ENCODE peak calls at places on chromosomes 7 and 10, in four cellular contexts. W is K562, V is HL-60, N is A549. H is an unnamed sample.

GRCh38 chr7:103918928-103919868 is 70.3 kb downstream of the RELN start:
- DNase-seq in N (no peak), W (peak), V (no peak), H (no peak)

GRCh38 chr10:31871266-31871887 is 57.3 kb downstream of the ARHGAP12 start:
- DNase-seq in W (no peak), V (no peak), N (no peak), H (no peak)

GRCh38 chr7:106999023-106999422 is 45.5 kb upstream of the PRKAR2B start:
- DNase-seq in W (no peak), V (no peak), N (no peak), H (no peak)

GRCh38 chr7:107854989-107855388 is 36.0 kb upstream of the DLD start:
- DNase-seq in V (no peak), W (no peak), N (peak), H (no peak)

GRCh38 chr10:11824376-11824775 is 1.2 kb downstream of the PROSER2 start:
- DNase-seq in V (no peak), W (no peak), N (no peak), H (no peak)

GRCh38 chr10:13087986-13088618 is 11.9 kb upstream of the OPTN start:
- DNase-seq in N (peak), W (no peak), V (no peak), H (peak)

GRCh38 chr7:7566651-7567611 is at the start of gene MIOS:
- DNase-seq in N (peak), V (peak), W (peak), H (peak)

GRCh38 chr7:53657586-53657985 is 622.2 kb downstream of the POM121L12 start:
- DNase-seq in N (no peak), W (no peak), V (no peak), H (no peak)

GRCh38 chr10:47335906-47336305 is 12.3 kb upstream of the RBP3 start:
- DNase-seq in V (no peak), W (no peak), N (no peak), H (no peak)

GRCh38 chr10:43682956-43683355 is 34.3 kb upstream of the ZNF32 start:
- DNase-seq in W (no peak), N (no peak), V (no peak), H (no peak)

GRCh38 chr10:21234761-21235160 is 290.7 kb downstream of the SKIDA1 start:
- DNase-seq in N (no peak), V (no peak), W (no peak), H (no peak)

GRCh38 chr7:1646957-1647891 is 22.9 kb upstream of the ELFN1 start:
- DNase-seq in W (no peak), N (no peak), V (no peak), H (no peak)

GRCh38 chr7:111532625-111533024 is 29.7 kb downstream of the IMMP2L start:
- DNase-seq in W (no peak), N (no peak), V (no peak), H (no peak)

GRCh38 chr7:608954-609711 is 89.5 kb upstream of the PDGFA start:
- DNase-seq in N (no peak), V (no peak), W (no peak), H (no peak)

GRCh38 chr7:98079891-98080653 is 26.6 kb upstream of the LMTK2 start:
- DNase-seq in V (no peak), W (no peak), N (no peak), H (no peak)

GRCh38 chr10:66925896-66926719 is at the start of gene LRRTM3:
- DNase-seq in V (no peak), N (peak), W (peak), H (peak)

GRCh38 chr7:136114966-136115762 is 138.0 kb upstream of the MTPN start:
- DNase-seq in V (peak), N (peak), W (peak), H (peak)

DNA sequence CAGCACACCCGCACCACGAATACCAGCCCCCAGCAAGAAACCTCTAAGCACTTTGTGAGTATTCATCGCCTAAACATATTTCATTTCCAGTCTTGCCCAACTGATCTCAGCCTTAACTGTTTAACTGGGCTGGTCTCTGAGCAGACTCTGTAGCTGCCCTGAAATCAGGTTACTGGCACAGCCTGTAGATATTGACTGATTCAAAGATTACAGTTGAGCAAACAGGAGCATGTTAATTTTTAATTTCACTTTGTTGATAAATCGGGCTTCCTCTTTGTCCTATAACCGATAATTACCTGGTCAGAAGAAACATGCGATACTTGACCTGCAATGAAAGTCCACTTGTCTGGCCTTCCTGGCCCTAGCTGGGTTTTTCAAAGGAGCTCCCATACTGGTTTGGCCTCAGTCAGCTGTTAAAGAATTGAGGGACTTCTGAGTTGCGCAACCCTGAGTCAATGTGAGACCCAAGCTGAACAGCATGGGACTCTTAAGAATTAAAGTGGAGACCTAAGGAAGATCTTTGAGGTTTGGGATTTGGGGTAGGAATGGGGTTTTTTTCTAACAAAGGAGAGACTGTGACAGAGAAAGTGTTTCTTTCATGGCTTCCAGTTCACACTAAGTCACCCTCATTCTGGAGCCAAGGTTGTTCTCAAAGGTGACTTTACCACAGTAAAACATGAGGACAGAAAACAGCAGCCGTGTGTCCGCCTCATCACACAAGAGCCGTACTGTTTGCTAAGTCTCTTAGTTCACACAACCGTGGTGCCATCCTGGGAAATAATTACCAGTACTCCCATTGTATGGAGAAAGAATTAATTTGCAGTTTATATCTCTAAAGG is 76.0 kb downstream of the PPP1R3C start:
- DNase-seq in V (no peak), W (no peak), N (no peak), H (no peak)
- TF ChIP-seq REST in V (no peak), W (no peak), N (no peak), H (no peak)

DNA sequence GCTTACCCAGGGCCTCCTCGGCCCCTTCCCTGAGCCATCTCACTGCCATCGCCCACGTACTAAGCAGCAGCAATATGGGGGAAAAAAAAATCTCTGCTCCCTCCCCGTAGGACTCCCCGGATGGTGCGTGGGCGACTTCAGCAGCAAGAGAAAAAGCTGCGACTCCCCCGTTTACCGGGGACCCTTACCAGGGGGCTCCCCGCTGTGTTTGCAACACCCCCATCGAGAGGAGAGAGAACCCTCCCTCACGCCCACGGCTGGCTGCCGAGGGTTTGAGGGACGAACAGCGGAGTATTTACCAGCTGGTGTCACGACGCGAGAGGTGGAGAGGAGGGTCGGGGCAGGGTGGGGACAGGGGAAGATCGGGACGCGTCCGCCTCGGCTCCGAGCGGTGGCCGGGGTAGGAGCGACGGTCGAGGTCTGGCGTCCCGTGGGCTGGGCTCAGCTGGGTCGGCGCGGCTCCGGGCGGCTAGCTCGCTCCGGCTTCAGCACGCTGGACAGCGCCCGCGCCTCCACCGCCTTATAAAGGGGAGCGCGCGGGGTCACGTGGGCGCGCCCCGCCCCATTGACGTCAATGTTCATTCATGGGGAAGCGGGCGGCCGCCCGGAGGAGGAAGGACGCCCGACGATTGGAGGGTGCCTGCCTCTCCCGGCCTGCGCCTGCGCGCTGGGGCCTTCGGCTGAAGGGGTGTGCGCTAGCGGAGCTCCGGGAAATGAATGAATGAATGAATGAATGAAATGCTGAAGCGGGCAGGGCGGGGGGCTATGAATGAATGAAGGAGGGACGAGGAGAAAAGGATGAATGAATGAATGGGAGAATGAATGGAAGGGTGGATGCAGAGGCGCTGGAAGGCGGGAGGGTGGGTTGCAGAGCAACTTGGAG is at the start of gene VGF:
- DNase-seq in N (peak), V (peak), W (peak), H (peak)
- TF ChIP-seq REST in N (peak), V (peak), W (peak), H (no peak)

DNA sequence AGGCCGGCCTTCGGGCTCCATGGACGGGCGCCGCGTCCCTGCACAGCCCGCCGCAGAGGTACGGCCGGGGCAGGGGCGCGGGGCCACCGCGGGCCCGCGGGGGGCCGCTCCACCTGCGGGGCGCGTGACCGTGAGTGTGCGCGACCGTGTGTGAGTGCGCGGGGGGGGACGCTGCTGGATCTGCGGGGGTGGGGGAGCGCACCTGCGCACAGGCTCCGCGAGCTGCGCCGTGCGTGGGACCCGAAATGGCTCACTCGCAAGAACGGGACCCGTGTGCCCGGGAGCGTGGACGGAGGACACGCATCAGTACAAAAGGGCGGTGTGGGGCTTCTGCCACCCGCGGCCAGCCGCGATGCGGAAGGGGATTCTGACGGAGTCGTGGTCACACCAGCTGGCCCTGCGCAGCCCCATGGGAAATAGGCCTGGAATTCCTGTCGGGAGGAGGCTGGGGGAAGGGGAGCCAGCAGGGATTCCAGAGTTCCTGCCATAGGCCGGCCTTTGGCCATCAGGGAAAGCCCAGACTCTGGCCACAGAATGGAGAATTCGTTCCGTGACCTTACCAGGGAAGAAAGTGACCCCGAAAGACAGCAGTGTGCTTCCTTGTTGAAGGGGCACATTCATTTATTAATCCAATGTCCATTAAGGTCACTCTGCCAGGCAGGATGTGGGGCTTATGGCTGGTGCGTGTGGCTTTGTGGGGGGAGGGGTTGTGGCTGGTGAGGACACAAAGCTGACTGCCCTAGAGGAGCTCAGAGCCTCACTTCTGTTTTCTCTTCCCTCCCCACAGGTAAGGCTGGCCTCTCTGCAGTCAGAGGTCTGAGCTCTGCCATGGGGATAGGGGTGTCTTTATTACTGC is 490 bp downstream of the REPIN1 start:
- DNase-seq in N (peak), V (peak), W (peak), H (peak)
- TF ChIP-seq REST in N (no peak), V (no peak), W (no peak), H (no peak)

GRCh38 chr7:13420711-13421110 is 568.8 kb downstream of the ETV1 start:
- DNase-seq in V (no peak), W (no peak), N (no peak), H (no peak)
- TF ChIP-seq REST in V (no peak), W (no peak), N (no peak), H (no peak)